ENCODE peak calls at places on chromosomes 12 and 14, in five cellular contexts. M is CD8-positive, alpha-beta memory T cell; K is bronchial epithelial cell; X is PC-9; Z is BE2C. Q is an unnamed sample.

GRCh38 chr12:108479364-108480070 is 35.6 kb upstream of the FICD start:
- DNase-seq in M (no peak), K (peak; percentile 2), X (no peak), Z (no peak), Q (no peak)

GRCh38 chr12:82182601-82183000 is 175.6 kb downstream of the CCDC59 start:
- DNase-seq in M (no peak), K (peak; percentile 77), X (no peak), Z (no peak), Q (no peak)

GRCh38 chr12:32846053-32846452 is 50.5 kb downstream of the PKP2 start:
- DNase-seq in M (no peak), K (no peak), X (no peak), Z (no peak), Q (no peak)

GRCh38 chr14:74427651-74428050 is 1.6 kb upstream of the SYNDIG1L start:
- DNase-seq in M (no peak), K (no peak), X (no peak), Z (no peak), Q (no peak)

GRCh38 chr12:1546931-1547640 is 47.3 kb downstream of the FBXL14 start:
- DNase-seq in M (no peak), K (no peak), X (no peak), Z (no peak), Q (no peak)

GRCh38 chr12:67630373-67631088 is 18.0 kb upstream of the DYRK2 start:
- DNase-seq in M (peak; percentile 93), K (no peak), X (no peak), Z (no peak), Q (no peak)

GRCh38 chr14:102893452-102893851 is 29.0 kb upstream of the AMN start:
- DNase-seq in M (no peak), K (no peak), X (no peak), Z (no peak), Q (no peak)

GRCh38 chr12:16562413-16562812 is 43.5 kb downstream of the LMO3 start:
- DNase-seq in M (no peak), K (no peak), X (no peak), Z (no peak), Q (no peak)

GRCh38 chr14:68145539-68145938 is 326.0 kb downstream of the RAD51B start:
- DNase-seq in M (no peak), K (no peak), X (no peak), Z (no peak), Q (no peak)

GRCh38 chr12:108176292-108176691 is 47.2 kb downstream of the WSCD2 start:
- DNase-seq in M (no peak), K (no peak), X (no peak), Z (no peak), Q (no peak)

GRCh38 chr12:93784339-93785086 is 107.3 kb downstream of the CRADD start:
- DNase-seq in M (no peak), K (no peak), X (peak; percentile 86), Z (peak; percentile 81), Q (peak; percentile 30)

GRCh38 chr14:56221392-56222128 is 103.3 kb downstream of the PELI2 start:
- DNase-seq in M (no peak), K (no peak), X (no peak), Z (no peak), Q (no peak)

GRCh38 chr12:125683748-125684381 is 618.6 kb downstream of the AACS start:
- DNase-seq in M (no peak), K (no peak), X (no peak), Z (peak; percentile 20), Q (peak; percentile 83)

GRCh38 chr12:125518074-125518473 is 452.8 kb downstream of the AACS start:
- DNase-seq in M (no peak), K (no peak), X (no peak), Z (no peak), Q (peak; percentile 83)

GRCh38 chr14:22112004-22112403 is 438.4 kb upstream of the OR4E1 start:
- DNase-seq in M (no peak), K (peak; percentile 21), X (no peak), Z (peak; percentile 51), Q (peak; percentile 32)

GRCh38 chr12:57173089-57173488 is 25.7 kb upstream of the LRP1-AS start:
- DNase-seq in M (no peak), K (no peak), X (no peak), Z (peak; percentile 68), Q (peak; percentile 28)

GRCh38 chr14:96105921-96106441 is 66.8 kb downstream of the C14orf132 start:
- DNase-seq in M (no peak), K (peak; percentile 44), X (no peak), Z (no peak), Q (no peak)

GRCh38 chr12:75553398-75553797 is 42.0 kb upstream of the KRR1 start:
- DNase-seq in M (no peak), K (peak; percentile 43), X (peak; percentile 88), Z (no peak), Q (peak; percentile 82)

GRCh38 chr12:52525661-52526499 is 5.7 kb upstream of the KRT5 start:
- DNase-seq in M (no peak), K (no peak), X (no peak), Z (no peak), Q (no peak)

GRCh38 chr12:110577717-110578521 is 5.2 kb downstream of the PPTC7 start:
- DNase-seq in M (peak; percentile 37), K (peak; percentile 98), X (peak; percentile 90), Z (no peak), Q (no peak)
- H3K4me3 ChIP-seq in M (peak overlapping the region; percentile 23), K (peak overlapping the region; percentile 25), X (peak overlapping the region; percentile 43), Z (no peak overlapping the region), Q (no peak overlapping the region)

GRCh38 chr14:35829449-35829848 is 3.3 kb downstream of the BRMS1L start:
- DNase-seq in M (no peak), K (no peak), X (no peak), Z (no peak), Q (no peak)

GRCh38 chr14:35826952-35827416 is 846 bp downstream of the BRMS1L start:
- DNase-seq in M (no peak), K (no peak), X (no peak), Z (no peak), Q (no peak)

GRCh38 chr14:35825968-35826217 is 245 bp upstream of the BRMS1L start:
- DNase-seq in M (no peak), K (no peak), X (no peak), Z (no peak), Q (no peak)

GRCh38 chr14:35826218-35826951 is at the start of gene BRMS1L:
- DNase-seq in M (peak; percentile 96), K (peak; percentile 95), X (peak; percentile 92), Z (peak; percentile 100), Q (peak; percentile 100)

DNA sequence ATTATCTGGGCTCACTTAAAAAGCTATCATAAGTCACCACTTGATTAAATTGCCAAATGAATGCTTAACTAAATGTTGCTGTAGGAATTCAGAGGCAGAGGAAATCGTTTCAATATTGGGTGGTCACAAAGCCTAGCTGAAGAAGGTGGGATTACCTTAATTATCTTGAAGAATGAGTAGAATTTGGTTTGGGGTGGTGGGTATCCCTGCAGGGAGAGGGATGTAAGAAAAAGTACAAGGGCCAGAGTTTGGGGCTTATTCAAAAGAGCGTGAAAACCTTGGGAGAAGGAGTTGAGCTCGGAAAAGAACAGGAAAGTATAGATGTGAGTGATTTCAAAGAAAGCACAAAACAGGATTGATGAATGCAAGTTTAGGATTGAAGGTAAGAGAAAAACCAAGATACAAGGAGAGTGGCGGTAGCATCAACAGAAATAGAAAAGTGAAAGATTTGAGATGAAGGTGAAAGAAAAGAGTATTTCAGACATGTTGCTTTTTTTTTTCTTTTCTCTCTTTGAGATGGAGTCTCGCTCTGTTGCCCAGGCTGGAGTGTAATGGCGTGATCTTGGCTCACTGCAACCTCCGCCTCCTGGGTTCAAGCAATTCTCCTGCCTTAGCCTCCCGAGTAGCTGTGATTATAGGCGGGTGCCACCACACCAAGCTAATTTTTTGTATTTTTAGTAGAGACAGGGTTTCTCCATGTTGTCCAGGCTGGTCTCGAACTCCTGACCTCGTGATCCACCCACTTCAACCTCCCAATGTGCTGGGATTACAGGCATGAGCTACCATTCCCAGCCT is 1.7 kb downstream of the BRMS1L start:
- DNase-seq in M (no peak), K (no peak), X (no peak), Z (no peak), Q (no peak)
- H3K4me3 ChIP-seq in M (no peak overlapping the region), K (no peak overlapping the region), X (peak overlapping the region; percentile 90), Z (peak overlapping the region; percentile 99), Q (peak overlapping the region; percentile 71)

DNA sequence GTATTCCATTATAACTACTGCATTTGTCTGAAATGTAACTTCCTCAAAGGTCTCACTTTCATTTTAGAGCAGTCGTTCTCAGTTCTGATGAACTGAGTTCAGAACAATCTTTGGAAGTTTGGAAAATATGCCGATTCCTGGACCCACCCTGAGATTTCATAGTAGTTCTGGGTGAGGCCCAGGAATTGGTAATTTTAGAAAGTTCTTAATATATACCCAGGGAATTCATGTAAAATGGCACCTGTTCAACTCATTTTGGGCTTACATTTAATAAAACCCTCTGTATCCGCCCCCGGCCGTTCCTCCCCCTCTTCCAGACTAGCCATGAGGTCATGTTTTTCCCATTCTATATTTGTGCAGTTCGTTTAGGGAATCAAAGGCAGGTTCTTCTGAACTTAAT is 5.9 kb downstream of the GSG1 start:
- DNase-seq in M (no peak), K (no peak), X (no peak), Z (no peak), Q (no peak)
- H3K4me3 ChIP-seq in M (peak overlapping the region; percentile 20), K (no peak overlapping the region), X (no peak overlapping the region), Z (peak overlapping the region; percentile 22), Q (no peak overlapping the region)

DNA sequence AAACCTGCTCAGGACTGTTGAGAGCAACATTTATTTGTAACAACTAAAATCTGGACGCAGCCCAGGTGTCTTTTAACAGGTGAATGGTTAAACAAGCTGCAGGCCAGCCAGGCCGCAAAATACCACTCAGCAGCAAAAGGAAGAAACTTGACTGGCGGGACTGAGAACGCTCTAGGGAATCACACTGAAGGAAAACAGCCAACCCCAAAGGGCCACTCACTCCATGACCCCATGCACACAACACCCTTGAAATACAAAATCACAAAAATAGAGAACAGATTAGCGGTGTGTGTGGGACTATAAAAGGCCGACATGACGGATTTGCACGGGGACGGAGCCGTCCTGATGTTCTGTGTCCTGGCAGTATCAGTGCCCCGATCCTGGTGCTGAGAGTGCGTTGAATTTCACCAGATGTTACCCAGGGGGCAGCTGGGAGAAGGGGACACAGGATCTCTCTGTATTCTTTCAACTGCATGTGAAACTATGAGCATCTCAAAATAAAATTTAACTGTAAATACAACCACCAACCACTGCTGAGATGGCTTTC is 23.0 kb downstream of the VPS37B start:
- DNase-seq in M (no peak), K (no peak), X (no peak), Z (no peak), Q (no peak)
- H3K4me3 ChIP-seq in M (no peak overlapping the region), K (no peak overlapping the region), X (no peak overlapping the region), Z (no peak overlapping the region), Q (no peak overlapping the region)

GRCh38 chr12:24034894-24035293 is 85.4 kb upstream of the SOX5 start:
- DNase-seq in M (no peak), K (no peak), X (no peak), Z (no peak), Q (no peak)

GRCh38 chr12:24039113-24039525 is 89.6 kb upstream of the SOX5 start:
- DNase-seq in M (no peak), K (peak; percentile 90), X (no peak), Z (no peak), Q (no peak)

GRCh38 chr12:24034160-24034559 is 84.7 kb upstream of the SOX5 start:
- DNase-seq in M (no peak), K (no peak), X (no peak), Z (no peak), Q (no peak)

GRCh38 chr12:24036438-24037204 is 87.2 kb upstream of the SOX5 start:
- DNase-seq in M (no peak), K (no peak), X (no peak), Z (no peak), Q (no peak)

GRCh38 chr12:24038211-24038997 is 88.9 kb upstream of the SOX5 start:
- DNase-seq in M (no peak), K (no peak), X (no peak), Z (no peak), Q (no peak)
- H3K4me3 ChIP-seq in M (no peak overlapping the region), K (no peak overlapping the region), X (no peak overlapping the region), Z (no peak overlapping the region), Q (no peak overlapping the region)

Q was measured in cardiac muscle cell.